ENCODE peak calls at places on chromosomes 11 and 22, in seven cellular contexts. X is GM23338, R is SK-N-SH, B is PC-9, S is GM23248, M is MM.1S, A is HCT116. W is an unnamed sample.

GRCh38 chr11:69819541-69820070 is 390 bp upstream of the FGF3 start:
- DNase-seq in M (no peak), X (peak; percentile 56), B (no peak), S (no peak), R (peak; percentile 81), A (no peak), W (no peak)

GRCh38 chr11:57205046-57205671 is 23.4 kb downstream of the LRRC55 start:
- DNase-seq in M (no peak), X (peak; percentile 22), A (no peak), B (no peak), S (peak; percentile 94), R (no peak), W (no peak)

GRCh38 chr11:43021466-43021865 is 290.3 kb upstream of the API5 start:
- DNase-seq in R (peak; percentile 41), M (peak; percentile 13), X (peak; percentile 33), S (no peak), A (no peak), B (no peak), W (peak; percentile 15)

GRCh38 chr22:28341001-28341400 is 338.6 kb downstream of the TTC28 start:
- DNase-seq in M (no peak), X (no peak), S (peak; percentile 65), B (no peak), R (no peak), A (no peak), W (no peak)

GRCh38 chr11:117905524-117905923 is 23.7 kb downstream of the TMPRSS13 start:
- DNase-seq in A (no peak), R (no peak), B (no peak), M (no peak), S (no peak), X (no peak), W (no peak)

GRCh38 chr22:32623943-32624342 is 149.3 kb downstream of the FBXO7 start:
- DNase-seq in X (no peak), S (peak; percentile 89), A (no peak), B (no peak), R (no peak), M (no peak), W (no peak)

GRCh38 chr22:20763630-20764029 is 10.3 kb upstream of the SERPIND1 start:
- DNase-seq in B (no peak), M (no peak), S (no peak), A (no peak), R (no peak), X (no peak), W (no peak)

GRCh38 chr11:93216511-93217121 is 18.8 kb upstream of the SLC36A4 start:
- DNase-seq in S (no peak), M (no peak), B (no peak), A (no peak), R (peak; percentile 27), X (no peak), W (peak; percentile 21)

GRCh38 chr11:69367211-69367964 is 73.4 kb downstream of the MYEOV start:
- DNase-seq in A (no peak), B (no peak), S (peak; percentile 18), X (no peak), R (no peak), M (no peak), W (no peak)

GRCh38 chr11:46745995-46746394 is 27.0 kb downstream of the F2 start:
- DNase-seq in B (no peak), S (no peak), R (no peak), X (no peak), M (no peak), A (no peak), W (no peak)

GRCh38 chr11:92886243-92886905 is 83.1 kb upstream of the MTNR1B start:
- DNase-seq in B (peak; percentile 40), X (peak; percentile 79), A (peak; percentile 46), M (peak; percentile 65), S (peak; percentile 61), R (peak; percentile 86), W (peak; percentile 40)

GRCh38 chr11:88779551-88779950 is 286.2 kb downstream of the GRM5 start:
- DNase-seq in X (no peak), S (peak; percentile 98), B (no peak), M (no peak), A (no peak), R (no peak), W (no peak)

GRCh38 chr11:45333506-45333971 is 47.4 kb upstream of the SYT13 start:
- DNase-seq in R (peak; percentile 29), M (peak; percentile 16), B (no peak), X (peak; percentile 76), S (peak; percentile 38), A (peak; percentile 23), W (peak; percentile 48)

GRCh38 chr11:130424613-130425140 is 3.7 kb downstream of the ADAMTS8 start:
- DNase-seq in S (no peak), M (no peak), B (no peak), A (no peak), R (no peak), X (no peak), W (no peak)

GRCh38 chr22:46815896-46816721 is 53.7 kb downstream of the TBC1D22A start:
- DNase-seq in A (no peak), X (peak; percentile 31), B (no peak), R (no peak), S (peak; percentile 71), M (no peak), W (no peak)

GRCh38 chr11:27397619-27398412 is 34.8 kb upstream of the CCDC34 start:
- DNase-seq in X (no peak), A (no peak), S (no peak), M (no peak), B (no peak), R (peak; percentile 2), W (no peak)

GRCh38 chr11:61149624-61150615 is 11.3 kb downstream of the VPS37C start:
- DNase-seq in S (no peak), A (no peak), B (peak; percentile 87), M (no peak), R (no peak), X (peak; percentile 64), W (no peak)

GRCh38 chr22:50186789-50187523 is 1.2 kb downstream of the TRABD start:
- DNase-seq in X (peak; percentile 44), B (no peak), S (peak; percentile 70), R (no peak), M (peak; percentile 64), A (no peak), W (peak; percentile 57)

GRCh38 chr11:9002920-9003572 is 755 bp downstream of the NRIP3 start:
- DNase-seq in M (no peak), B (no peak), S (peak; percentile 24), A (no peak), R (no peak), X (peak; percentile 27), W (no peak)

GRCh38 chr11:57481915-57482781 is 21.8 kb downstream of the RTN4RL2 start:
- DNase-seq in M (no peak), R (no peak), S (no peak), B (no peak), A (no peak), X (peak; percentile 44), W (no peak)

DNA sequence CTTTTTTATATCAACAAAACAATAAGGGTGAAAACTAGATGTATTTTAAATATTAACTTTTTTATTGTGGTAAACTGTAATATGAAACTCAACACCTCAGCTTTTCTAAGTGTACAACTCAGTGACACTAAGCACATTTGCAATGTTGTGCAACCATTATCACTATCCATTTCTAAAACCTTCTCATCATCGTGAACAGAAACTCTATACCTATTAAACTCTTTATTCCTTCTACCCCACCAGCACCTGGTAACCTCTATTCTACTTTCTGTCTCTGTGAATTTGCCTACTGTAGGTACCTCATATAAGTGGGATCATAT is 9.4 kb downstream of the HORMAD2 start:
- DNase-seq in S (peak; percentile 19), X (no peak), M (no peak), A (no peak), R (no peak), B (no peak), W (no peak)
- H2AFZ ChIP-seq in S (peak overlapping the region; percentile 79), X (no peak overlapping the region), M (no peak overlapping the region), A (peak overlapping the region; percentile 93), R (peak overlapping the region; percentile 53), B (peak overlapping the region; percentile 43), W (no peak overlapping the region)

GRCh38 chr11:72012897-72013721 is 14.4 kb downstream of the IL18BP start:
- DNase-seq in X (no peak), S (peak; percentile 94), B (no peak), M (no peak), A (no peak), R (no peak), W (no peak)
- H3K9me2 ChIP-seq in X (no peaks in the 10 kb centered on the region), S (no peaks in the 10 kb centered on the region), B (no peaks in the 10 kb centered on the region), M (no peaks in the 10 kb centered on the region), A (no peaks in the 10 kb centered on the region), R (no peaks in the 10 kb centered on the region), W (no peaks in the 10 kb centered on the region)

GRCh38 chr22:10727393-10727792 is 4800.6 kb upstream of the OR11H1 start:
- DNase-seq in M (no peak), S (no peak), R (no peak), A (no peak), X (no peak), B (no peak), W (no peak)
- H3K4me1 ChIP-seq in M (no peaks in the 10 kb centered on the region), S (no peaks in the 10 kb centered on the region), R (no peaks in the 10 kb centered on the region), A (no peaks in the 10 kb centered on the region), X (no peaks in the 10 kb centered on the region), B (no peaks in the 10 kb centered on the region), W (no peaks in the 10 kb centered on the region)

GRCh38 chr11:114161486-114162250 is 102.2 kb downstream of the ZBTB16 start:
- DNase-seq in X (no peak), A (no peak), S (no peak), R (no peak), B (no peak), M (no peak), W (no peak)

GRCh38 chr11:114163231-114163631 is 103.7 kb downstream of the ZBTB16 start:
- DNase-seq in B (no peak), R (no peak), A (no peak), M (no peak), X (no peak), S (peak; percentile 72), W (no peak)

GRCh38 chr11:114164546-114164945 is 105.0 kb downstream of the ZBTB16 start:
- DNase-seq in X (no peak), M (no peak), S (no peak), A (no peak), R (no peak), B (no peak), W (no peak)

GRCh38 chr11:114163830-114164401 is 104.4 kb downstream of the ZBTB16 start:
- DNase-seq in S (no peak), R (no peak), B (no peak), M (no peak), X (no peak), A (no peak), W (no peak)

GRCh38 chr11:114162719-114163123 is 103.2 kb downstream of the ZBTB16 start:
- DNase-seq in X (no peak), R (peak; percentile 78), B (no peak), M (no peak), S (peak; percentile 96), A (no peak), W (no peak)
- H2AFZ ChIP-seq in X (peak overlapping the region; percentile 38), R (no peak overlapping the region), B (no peak overlapping the region), M (no peak overlapping the region), S (no peak overlapping the region), A (no peak overlapping the region), W (peak overlapping the region; percentile 12)